ENCODE peak calls at places on chromosomes 16 and 17, in eight cellular contexts. H, P, G, X, S, I, F and Z are unnamed samples.
A peak's percentile ranks its signal among the peaks of the same experiment; 100 is the strongest.

GRCh38 chr16:8516471-8516870 is 73.8 kb downstream of the TMEM114 start:
- DNase-seq in P (no peak), X (no peak), I (no peak), H (no peak), G (no peak), S (no peak), F (no peak), Z (no peak)

GRCh38 chr17:75877752-75878173 is 618 bp downstream of the TRIM47 start:
- DNase-seq in F (peak; percentile 77), H (peak; percentile 88), G (peak; percentile 76), I (no peak), S (peak; percentile 71), X (peak; percentile 86), P (no peak), Z (no peak)

GRCh38 chr17:16352838-16353701 is at the start of gene CENPV:
- DNase-seq in I (peak; percentile 67), X (peak; percentile 72), P (no peak), G (peak; percentile 48), H (peak; percentile 70), F (peak; percentile 63), S (peak; percentile 29), Z (peak; percentile 40)

GRCh38 chr16:17602678-17603077 is 131.9 kb upstream of the XYLT1 start:
- DNase-seq in H (no peak), P (no peak), F (no peak), X (no peak), I (no peak), G (no peak), S (no peak), Z (no peak)

GRCh38 chr16:9596788-9597187 is 505.3 kb downstream of the HAPSTR1 start:
- DNase-seq in I (no peak), G (no peak), H (no peak), F (no peak), P (no peak), S (no peak), X (no peak), Z (no peak)

GRCh38 chr17:74608511-74608910 is 15.0 kb downstream of the CD300E start:
- DNase-seq in H (no peak), X (no peak), S (no peak), F (no peak), G (no peak), P (no peak), I (no peak), Z (no peak)

GRCh38 chr17:64001763-64002529 is 3.8 kb downstream of the PRR29 start:
- DNase-seq in G (no peak), X (no peak), P (no peak), F (peak; percentile 73), I (peak; percentile 86), S (peak; percentile 70), H (peak; percentile 84), Z (no peak)

GRCh38 chr17:29368926-29369325 is 21.2 kb upstream of the TAOK1 start:
- DNase-seq in X (no peak), H (no peak), G (no peak), I (no peak), P (no peak), F (no peak), S (peak; percentile 28), Z (no peak)

GRCh38 chr17:42403150-42403549 is 14.9 kb upstream of the STAT3 start:
- DNase-seq in G (no peak), I (no peak), H (no peak), S (no peak), X (no peak), F (no peak), P (no peak), Z (no peak)

GRCh38 chr17:47279062-47279801 is 25.6 kb downstream of the ITGB3 start:
- DNase-seq in G (peak; percentile 73), S (peak; percentile 77), F (peak; percentile 71), P (no peak), X (peak; percentile 24), I (no peak), H (peak; percentile 90), Z (peak; percentile 81)

GRCh38 chr16:57725077-57725953 is 10.3 kb upstream of the KATNB1 start:
- DNase-seq in G (no peak), P (no peak), I (no peak), H (no peak), F (no peak), X (no peak), S (no peak), Z (no peak)

GRCh38 chr16:86982347-86982596 is 334.9 kb downstream of the C16orf95 start:
- DNase-seq in H (no peak), F (no peak), G (no peak), S (no peak), X (no peak), P (no peak), I (no peak), Z (no peak)

GRCh38 chr16:20901441-20902112 is 1.0 kb downstream of the LYRM1 start:
- DNase-seq in X (peak; percentile 57), G (peak; percentile 54), P (no peak), F (peak; percentile 82), I (peak; percentile 81), S (peak; percentile 52), H (peak; percentile 84), Z (no peak)

GRCh38 chr17:79743614-79744013 is 12.9 kb downstream of the ENPP7 start:
- DNase-seq in X (no peak), P (no peak), I (no peak), G (no peak), F (no peak), S (no peak), H (no peak), Z (no peak)

GRCh38 chr16:85484337-85485295 is 128.5 kb upstream of the GSE1 start:
- DNase-seq in I (no peak), P (no peak), S (no peak), G (no peak), H (no peak), F (no peak), X (no peak), Z (no peak)

GRCh38 chr16:59412275-59412841 is 678.2 kb upstream of the GOT2 start:
- DNase-seq in F (no peak), H (no peak), S (no peak), P (no peak), X (peak; percentile 67), G (no peak), I (no peak), Z (no peak)

GRCh38 chr17:81980752-81981239 is 3.4 kb downstream of the ASPSCR1 start:
- DNase-seq in P (no peak), I (no peak), H (no peak), S (no peak), F (no peak), X (no peak), G (no peak), Z (no peak)

GRCh38 chr16:75043175-75043937 is 44.5 kb downstream of the ZNRF1 start:
- DNase-seq in G (no peak), H (no peak), X (no peak), F (peak; percentile 63), P (no peak), S (no peak), I (no peak), Z (no peak)
- TF ChIP-seq POLR2A in G (no peak), H (no peak), X (no peak), F (no peak), P (no peak), S (no peak), I (no peak), Z (no peak)

GRCh38 chr16:381788-382717 is at the start of gene PGAP6:
- DNase-seq in X (no peak), S (peak; percentile 77), H (peak; percentile 83), I (peak; percentile 74), F (peak; percentile 74), G (peak; percentile 70), P (no peak), Z (peak; percentile 70)
- TF ChIP-seq POLR2A in X (peak; percentile 47), S (peak; percentile 62), H (no peak), I (no peak), F (peak; percentile 27), G (no peak), P (no peak), Z (peak; percentile 71)

DNA sequence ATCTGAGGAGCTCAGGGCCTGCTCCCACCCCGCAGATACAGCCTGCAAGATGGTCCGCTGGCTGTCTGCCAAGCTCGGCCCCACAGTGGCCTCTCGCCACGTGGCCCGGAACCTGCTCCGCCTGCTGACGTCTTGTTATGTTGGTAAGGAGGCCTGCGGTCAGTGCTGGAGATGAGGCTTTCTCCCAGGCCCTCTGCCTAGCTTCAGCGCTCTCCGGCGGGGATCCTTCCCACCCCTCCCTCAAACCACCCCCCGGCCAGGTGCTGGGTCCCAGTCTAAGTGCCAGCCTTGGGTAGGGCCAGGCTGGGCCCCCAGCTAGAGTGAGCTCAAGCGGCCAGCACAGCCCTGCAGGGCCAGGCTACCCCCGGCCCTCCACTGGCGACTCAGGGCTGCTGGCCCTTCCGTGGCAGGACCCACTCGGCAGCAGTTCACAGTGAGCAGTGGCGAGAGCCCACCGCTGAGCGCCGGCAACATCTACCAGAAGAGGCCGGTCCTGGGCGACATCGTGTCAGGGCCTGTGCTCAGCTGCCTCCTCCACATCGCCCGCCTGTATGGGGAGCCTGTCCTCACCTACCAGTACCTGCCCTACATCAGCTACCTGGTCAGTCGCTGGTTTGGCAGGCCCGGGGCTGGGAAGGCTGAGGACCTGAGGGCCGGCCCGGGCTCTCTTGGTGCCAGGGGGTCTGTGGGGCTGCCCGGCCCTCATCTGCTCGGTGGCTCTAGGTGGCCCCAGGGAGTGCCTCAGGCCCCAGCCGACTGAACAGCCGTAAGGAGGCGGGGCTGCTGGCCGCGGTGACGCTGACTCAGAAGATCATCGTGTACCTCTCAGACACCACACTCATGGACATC is 6.1 kb downstream of the WDR81 start:
- DNase-seq in P (no peak), G (peak; percentile 96), X (no peak), H (peak; percentile 95), I (peak; percentile 90), S (peak; percentile 87), F (peak; percentile 92), Z (peak; percentile 92)
- TF ChIP-seq POLR2A in P (no peak), G (peak; percentile 79), X (no peak), H (no peak), I (peak; percentile 50), S (peak; percentile 28), F (peak; percentile 32), Z (no peak)

GRCh38 chr16:72094266-72094610 is 591 bp downstream of the DHX38 start:
- DNase-seq in G (no peak), F (no peak), X (no peak), P (no peak), H (no peak), S (no peak), I (no peak), Z (no peak)

GRCh38 chr16:72101195-72101594 is 7.5 kb downstream of the DHX38 start:
- DNase-seq in F (peak; percentile 37), I (no peak), G (no peak), S (no peak), H (no peak), P (no peak), X (no peak), Z (no peak)

GRCh38 chr16:72104905-72105304 is 11.3 kb downstream of the DHX38 start:
- DNase-seq in X (no peak), F (peak; percentile 43), H (no peak), G (no peak), I (no peak), S (no peak), P (no peak), Z (no peak)

GRCh38 chr16:72098936-72099335 is 5.3 kb downstream of the DHX38 start:
- DNase-seq in H (no peak), P (no peak), F (no peak), S (no peak), G (no peak), X (peak; percentile 27), I (no peak), Z (no peak)

DNA sequence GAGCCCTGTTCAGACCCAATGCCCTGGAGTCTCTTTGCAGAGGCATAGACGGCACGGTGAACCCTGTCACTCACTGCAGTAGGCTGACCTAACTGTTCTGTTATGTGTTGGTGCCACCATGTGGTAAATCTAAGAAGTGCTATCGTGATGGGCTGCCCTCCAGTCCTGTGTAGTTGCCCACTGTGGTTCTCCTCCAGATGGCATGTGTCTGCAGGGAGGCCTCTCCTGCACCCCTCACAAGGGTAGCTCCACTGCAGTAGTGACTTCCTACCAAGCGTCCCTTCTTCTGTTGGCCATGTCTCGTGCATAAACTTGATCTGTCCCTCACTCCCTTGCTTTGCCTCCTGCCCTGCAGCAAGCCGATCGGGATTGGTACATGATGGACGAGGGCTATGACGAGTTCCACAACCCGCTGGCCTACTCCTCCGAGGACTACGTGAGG is 5.8 kb downstream of the DHX38 start:
- DNase-seq in H (no peak), X (peak; percentile 76), F (peak; percentile 67), G (peak; percentile 37), S (peak; percentile 34), I (no peak), P (no peak), Z (peak; percentile 68)
- TF ChIP-seq POLR2A in H (no peak), X (no peak), F (no peak), G (no peak), S (no peak), I (no peak), P (no peak), Z (no peak)